ENCODE peak calls at places on chromosomes 11 and 22, in six cellular contexts. L, S, M, D, E and F are unnamed samples.

GRCh38 chr22:48951836-48952235 is 875.8 kb downstream of the BRD1 start:
- DNase-seq in L (peak; percentile 5), S (no peak), M (no peak), D (no peak), E (no peak), F (no peak)

GRCh38 chr11:45560153-45560934 is 105.1 kb downstream of the CHST1 start:
- DNase-seq in L (no peak), S (no peak), M (peak; percentile 51), D (no peak), E (no peak), F (no peak)

GRCh38 chr22:42202669-42203068 is 67.8 kb downstream of the TCF20 start:
- DNase-seq in L (no peak), S (peak; percentile 38), M (no peak), D (no peak), E (peak; percentile 57), F (no peak)

GRCh38 chr11:122979103-122979814 is 2.4 kb downstream of the BSX start:
- DNase-seq in L (no peak), S (no peak), M (no peak), D (no peak), E (no peak), F (no peak)

GRCh38 chr11:62669420-62670161 is 1.9 kb upstream of the UQCC3 start:
- DNase-seq in L (no peak), S (peak; percentile 12), M (no peak), D (no peak), E (no peak), F (no peak)

GRCh38 chr11:79052539-79052938 is 388.3 kb downstream of the TENM4 start:
- DNase-seq in L (no peak), S (peak; percentile 23), M (no peak), D (no peak), E (no peak), F (no peak)

GRCh38 chr11:44178381-44178780 is 82.9 kb downstream of the EXT2 start:
- DNase-seq in L (no peak), S (peak; percentile 83), M (no peak), D (no peak), E (no peak), F (no peak)

GRCh38 chr11:7422544-7423331 is 62.6 kb upstream of the OLFML1 start:
- DNase-seq in L (no peak), S (no peak), M (no peak), D (no peak), E (no peak), F (no peak)

GRCh38 chr11:103051158-103051801 is 40.7 kb downstream of the DCUN1D5 start:
- DNase-seq in L (no peak), S (peak; percentile 38), M (no peak), D (no peak), E (no peak), F (no peak)